ENCODE peak calls at places on chromosomes 12 and 14, in nine cellular contexts. One of them, this sample, is unnamed.

GRCh38 chr12:107415066-107415465 is 270.5 kb upstream of the PWP1 start:
- DNase-seq in heart left ventricle: no peak
- DNase-seq in HepG2: no peak
- DNase-seq in gastrocnemius medialis: no peak
- DNase-seq in IMR-90: peak; percentile 77
- DNase-seq in tibial nerve: no peak
- DNase-seq in testis: no peak
- DNase-seq in K562: no peak
- DNase-seq in prostate gland: no peak
- DNase-seq in this sample: no peak

GRCh38 chr14:104404922-104405321 is 174.6 kb upstream of the C14orf180 start:
- DNase-seq in heart left ventricle: no peak
- DNase-seq in HepG2: no peak
- DNase-seq in gastrocnemius medialis: no peak
- DNase-seq in IMR-90: no peak
- DNase-seq in tibial nerve: no peak
- DNase-seq in testis: no peak
- DNase-seq in K562: no peak
- DNase-seq in prostate gland: no peak
- DNase-seq in this sample: no peak

GRCh38 chr14:54683882-54684794 is 117.2 kb downstream of the SAMD4A start:
- DNase-seq in heart left ventricle: no peak
- DNase-seq in HepG2: no peak
- DNase-seq in gastrocnemius medialis: no peak
- DNase-seq in IMR-90: peak; percentile 80
- DNase-seq in tibial nerve: peak; percentile 77
- DNase-seq in testis: no peak
- DNase-seq in K562: no peak
- DNase-seq in prostate gland: no peak
- DNase-seq in this sample: no peak

GRCh38 chr14:30768791-30769190 is 105.6 kb upstream of the COCH start:
- DNase-seq in heart left ventricle: no peak
- DNase-seq in HepG2: no peak
- DNase-seq in gastrocnemius medialis: no peak
- DNase-seq in IMR-90: no peak
- DNase-seq in tibial nerve: no peak
- DNase-seq in testis: no peak
- DNase-seq in K562: no peak
- DNase-seq in prostate gland: no peak
- DNase-seq in this sample: no peak

GRCh38 chr12:122423258-122424165 is 1.0 kb upstream of the CLIP1 start:
- DNase-seq in heart left ventricle: no peak
- DNase-seq in HepG2: peak; percentile 64
- DNase-seq in gastrocnemius medialis: no peak
- DNase-seq in IMR-90: peak; percentile 62
- DNase-seq in tibial nerve: no peak
- DNase-seq in testis: peak; percentile 22
- DNase-seq in K562: peak; percentile 35
- DNase-seq in prostate gland: no peak
- DNase-seq in this sample: no peak

GRCh38 chr12:28780096-28780495 is 369.0 kb upstream of the FAR2 start:
- DNase-seq in heart left ventricle: no peak
- DNase-seq in HepG2: peak; percentile 12
- DNase-seq in gastrocnemius medialis: no peak
- DNase-seq in IMR-90: peak; percentile 81
- DNase-seq in tibial nerve: no peak
- DNase-seq in testis: no peak
- DNase-seq in K562: no peak
- DNase-seq in prostate gland: no peak
- DNase-seq in this sample: no peak

GRCh38 chr12:120734210-120734609 is 8.6 kb downstream of the ACADS start:
- DNase-seq in heart left ventricle: no peak
- DNase-seq in HepG2: no peak
- DNase-seq in gastrocnemius medialis: no peak
- DNase-seq in IMR-90: no peak
- DNase-seq in tibial nerve: no peak
- DNase-seq in testis: no peak
- DNase-seq in K562: no peak
- DNase-seq in prostate gland: no peak
- DNase-seq in this sample: no peak

GRCh38 chr12:92109613-92110012 is 36.0 kb downstream of the BTG1 start:
- DNase-seq in heart left ventricle: no peak
- DNase-seq in HepG2: no peak
- DNase-seq in gastrocnemius medialis: no peak
- DNase-seq in IMR-90: no peak
- DNase-seq in tibial nerve: no peak
- DNase-seq in testis: no peak
- DNase-seq in K562: no peak
- DNase-seq in prostate gland: no peak
- DNase-seq in this sample: no peak

GRCh38 chr12:14619731-14620501 is 52.2 kb upstream of the PLBD1 start:
- DNase-seq in heart left ventricle: no peak
- DNase-seq in HepG2: no peak
- DNase-seq in gastrocnemius medialis: no peak
- DNase-seq in IMR-90: no peak
- DNase-seq in tibial nerve: no peak
- DNase-seq in testis: no peak
- DNase-seq in K562: no peak
- DNase-seq in prostate gland: no peak
- DNase-seq in this sample: no peak

GRCh38 chr14:96053600-96054381 is 14.6 kb downstream of the C14orf132 start:
- DNase-seq in heart left ventricle: peak; percentile 82
- DNase-seq in HepG2: no peak
- DNase-seq in gastrocnemius medialis: no peak
- DNase-seq in IMR-90: peak; percentile 99
- DNase-seq in tibial nerve: peak; percentile 52
- DNase-seq in testis: peak; percentile 37
- DNase-seq in K562: no peak
- DNase-seq in prostate gland: no peak
- DNase-seq in this sample: no peak

GRCh38 chr14:96362071-96362964 is 823 bp downstream of the ATG2B start:
- DNase-seq in heart left ventricle: peak; percentile 13
- DNase-seq in HepG2: peak; percentile 69
- DNase-seq in gastrocnemius medialis: peak; percentile 20
- DNase-seq in IMR-90: peak; percentile 30
- DNase-seq in tibial nerve: peak; percentile 19
- DNase-seq in testis: peak; percentile 43
- DNase-seq in K562: peak; percentile 24
- DNase-seq in prostate gland: peak; percentile 84
- DNase-seq in this sample: no peak

GRCh38 chr12:127052491-127053232 is 1214.3 kb upstream of the TMEM132C start:
- DNase-seq in heart left ventricle: no peak
- DNase-seq in HepG2: no peak
- DNase-seq in gastrocnemius medialis: no peak
- DNase-seq in IMR-90: peak; percentile 20
- DNase-seq in tibial nerve: no peak
- DNase-seq in testis: no peak
- DNase-seq in K562: no peak
- DNase-seq in prostate gland: no peak
- DNase-seq in this sample: no peak

GRCh38 chr12:104064842-104065441 is 611 bp downstream of the HCFC2 start:
- DNase-seq in heart left ventricle: no peak
- DNase-seq in HepG2: no peak
- DNase-seq in gastrocnemius medialis: no peak
- DNase-seq in IMR-90: no peak
- DNase-seq in tibial nerve: no peak
- DNase-seq in testis: peak; percentile 33
- DNase-seq in K562: peak; percentile 35
- DNase-seq in prostate gland: peak; percentile 12
- DNase-seq in this sample: no peak

GRCh38 chr12:10243803-10244520 is 31.3 kb downstream of the GABARAPL1 start:
- DNase-seq in heart left ventricle: no peak
- DNase-seq in HepG2: no peak
- DNase-seq in gastrocnemius medialis: no peak
- DNase-seq in IMR-90: no peak
- DNase-seq in tibial nerve: no peak
- DNase-seq in testis: no peak
- DNase-seq in K562: no peak
- DNase-seq in prostate gland: no peak
- DNase-seq in this sample: no peak

GRCh38 chr12:101172316-101172715 is 37.7 kb downstream of the SLC5A8 start:
- DNase-seq in heart left ventricle: no peak
- DNase-seq in HepG2: peak; percentile 23
- DNase-seq in gastrocnemius medialis: no peak
- DNase-seq in IMR-90: peak; percentile 10
- DNase-seq in tibial nerve: no peak
- DNase-seq in testis: peak; percentile 67
- DNase-seq in K562: peak; percentile 27
- DNase-seq in prostate gland: no peak
- DNase-seq in this sample: no peak

GRCh38 chr12:106032141-106032925 is 106.4 kb downstream of the NUAK1 start:
- DNase-seq in heart left ventricle: no peak
- DNase-seq in HepG2: no peak
- DNase-seq in gastrocnemius medialis: no peak
- DNase-seq in IMR-90: peak; percentile 22
- DNase-seq in tibial nerve: no peak
- DNase-seq in testis: no peak
- DNase-seq in K562: no peak
- DNase-seq in prostate gland: no peak
- DNase-seq in this sample: no peak

GRCh38 chr14:104992501-104992900 is 6.9 kb downstream of the CLBA1 start:
- DNase-seq in heart left ventricle: no peak
- DNase-seq in HepG2: no peak
- DNase-seq in gastrocnemius medialis: no peak
- DNase-seq in IMR-90: no peak
- DNase-seq in tibial nerve: no peak
- DNase-seq in testis: no peak
- DNase-seq in K562: no peak
- DNase-seq in prostate gland: no peak
- DNase-seq in this sample: no peak

GRCh38 chr12:131499160-131499863 is 211.6 kb upstream of the SFSWAP start:
- DNase-seq in heart left ventricle: no peak
- DNase-seq in HepG2: no peak
- DNase-seq in gastrocnemius medialis: peak; percentile 15
- DNase-seq in IMR-90: no peak
- DNase-seq in tibial nerve: peak; percentile 48
- DNase-seq in testis: no peak
- DNase-seq in K562: no peak
- DNase-seq in prostate gland: no peak
- DNase-seq in this sample: no peak

GRCh38 chr12:28021704-28022103 is 49.2 kb upstream of the PTHLH start:
- DNase-seq in heart left ventricle: no peak
- DNase-seq in HepG2: peak; percentile 58
- DNase-seq in gastrocnemius medialis: no peak
- DNase-seq in IMR-90: no peak
- DNase-seq in tibial nerve: no peak
- DNase-seq in testis: no peak
- DNase-seq in K562: no peak
- DNase-seq in prostate gland: no peak
- DNase-seq in this sample: no peak

DNA sequence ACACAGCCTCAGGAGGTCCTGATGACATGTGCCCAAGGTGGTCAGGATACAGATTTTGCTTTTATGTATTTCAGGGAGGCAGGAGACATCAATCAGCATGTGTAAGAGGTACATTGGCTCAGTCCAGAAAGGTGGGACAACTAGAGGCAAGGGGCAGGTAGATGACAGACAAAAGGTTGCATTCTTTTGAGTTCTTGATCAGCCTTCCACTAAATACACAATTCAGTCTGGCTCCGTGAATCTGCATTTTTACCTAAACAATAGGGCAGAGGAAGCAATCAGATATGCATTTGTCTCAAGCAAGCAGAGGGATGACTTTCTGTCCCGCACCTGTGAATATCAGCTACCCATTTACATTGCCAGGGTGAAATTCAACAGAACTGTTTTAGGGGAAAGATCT is 178.6 kb downstream of the KSR2 start:
- DNase-seq in heart left ventricle: no peak
- DNase-seq in HepG2: no peak
- DNase-seq in gastrocnemius medialis: no peak
- DNase-seq in IMR-90: no peak
- DNase-seq in tibial nerve: no peak
- DNase-seq in testis: no peak
- DNase-seq in K562: no peak
- DNase-seq in prostate gland: no peak
- DNase-seq in this sample: no peak
- H3K27ac ChIP-seq in heart left ventricle: no peak overlapping the region
- H3K27ac ChIP-seq in HepG2: no peak overlapping the region
- H3K27ac ChIP-seq in gastrocnemius medialis: no peak overlapping the region
- H3K27ac ChIP-seq in IMR-90: no peak overlapping the region
- H3K27ac ChIP-seq in tibial nerve: no peak overlapping the region
- H3K27ac ChIP-seq in testis: no peak overlapping the region
- H3K27ac ChIP-seq in K562: no peak overlapping the region
- H3K27ac ChIP-seq in prostate gland: no peak overlapping the region
- H3K27ac ChIP-seq in this sample: no peak overlapping the region

GRCh38 chr12:12696562-12697383 is 790 bp upstream of the GPR19 start:
- DNase-seq in heart left ventricle: peak; percentile 93
- DNase-seq in HepG2: peak; percentile 73
- DNase-seq in gastrocnemius medialis: peak; percentile 81
- DNase-seq in IMR-90: peak; percentile 76
- DNase-seq in tibial nerve: peak; percentile 92
- DNase-seq in testis: peak; percentile 92
- DNase-seq in K562: peak; percentile 79
- DNase-seq in prostate gland: peak; percentile 88
- DNase-seq in this sample: peak; percentile 65
- TF ChIP-seq POLR2A in heart left ventricle: no peak
- TF ChIP-seq POLR2A in HepG2: peak; percentile 30
- TF ChIP-seq POLR2A in gastrocnemius medialis: peak; percentile 81
- TF ChIP-seq POLR2A in IMR-90: peak; percentile 33
- TF ChIP-seq POLR2A in tibial nerve: peak; percentile 88
- TF ChIP-seq POLR2A in testis: no peak
- TF ChIP-seq POLR2A in K562: peak; percentile 64
- TF ChIP-seq POLR2A in prostate gland: peak; percentile 76
- TF ChIP-seq POLR2A in this sample: peak; percentile 37

GRCh38 chr12:57893460-57894353 is 47.2 kb upstream of the CTDSP2 start:
- DNase-seq in heart left ventricle: peak; percentile 94
- DNase-seq in HepG2: peak; percentile 62
- DNase-seq in gastrocnemius medialis: peak; percentile 75
- DNase-seq in IMR-90: peak; percentile 91
- DNase-seq in tibial nerve: peak; percentile 85
- DNase-seq in testis: peak; percentile 93
- DNase-seq in K562: no peak
- DNase-seq in prostate gland: peak; percentile 80
- DNase-seq in this sample: no peak
- H3K4me3 ChIP-seq in heart left ventricle: peak overlapping the region; percentile 15
- H3K4me3 ChIP-seq in HepG2: peak overlapping the region; percentile 41
- H3K4me3 ChIP-seq in gastrocnemius medialis: no peak overlapping the region
- H3K4me3 ChIP-seq in IMR-90: peak overlapping the region; percentile 5
- H3K4me3 ChIP-seq in tibial nerve: no peak overlapping the region
- H3K4me3 ChIP-seq in testis: no peak overlapping the region
- H3K4me3 ChIP-seq in K562: no peak overlapping the region
- H3K4me3 ChIP-seq in prostate gland: no peak overlapping the region
- H3K4me3 ChIP-seq in this sample: no peak overlapping the region

DNA sequence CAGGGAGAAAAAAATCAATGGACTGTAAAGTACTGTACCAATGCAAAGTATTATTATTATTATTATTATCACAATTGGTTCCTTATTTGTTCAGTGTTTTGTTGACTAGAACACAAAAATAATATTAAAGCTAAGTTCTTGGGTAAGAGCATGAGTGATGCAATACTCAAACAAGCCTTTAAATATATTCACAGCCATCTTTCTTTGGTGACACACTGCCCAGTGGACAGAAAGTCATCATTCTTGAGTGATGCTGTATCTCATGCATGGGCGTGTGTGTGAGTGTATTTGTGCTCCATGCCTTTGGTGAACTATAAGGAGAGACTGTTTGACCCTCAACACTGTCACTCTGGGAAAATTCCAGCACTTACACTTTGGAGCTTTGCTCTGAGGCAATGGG is 93.6 kb downstream of the KCNK10 start:
- DNase-seq in heart left ventricle: no peak
- DNase-seq in HepG2: no peak
- DNase-seq in gastrocnemius medialis: no peak
- DNase-seq in IMR-90: no peak
- DNase-seq in tibial nerve: no peak
- DNase-seq in testis: no peak
- DNase-seq in K562: no peak
- DNase-seq in prostate gland: no peak
- DNase-seq in this sample: no peak
- H3K27ac ChIP-seq in heart left ventricle: no peak overlapping the region
- H3K27ac ChIP-seq in HepG2: no peak overlapping the region
- H3K27ac ChIP-seq in gastrocnemius medialis: no peak overlapping the region
- H3K27ac ChIP-seq in IMR-90: no peak overlapping the region
- H3K27ac ChIP-seq in tibial nerve: no peak overlapping the region
- H3K27ac ChIP-seq in testis: no peak overlapping the region
- H3K27ac ChIP-seq in K562: no peak overlapping the region
- H3K27ac ChIP-seq in prostate gland: no peak overlapping the region
- H3K27ac ChIP-seq in this sample: no peak overlapping the region

This sample was measured in esophagus squamous epithelium.